ENCODE peak calls at places on chromosomes 7 and 10, in eight cellular contexts. J is psoas muscle, O is heart right ventricle, B is tibial artery, W is uterus, K is colonic mucosa, V is dorsolateral prefrontal cortex, M is spleen. E is an unnamed sample.

GRCh38 chr10:1570652-1571051 is 166.7 kb downstream of the ADARB2 start:
- DNase-seq in J (no peak), O (no peak), B (no peak), W (no peak), K (no peak), V (peak; percentile 17), M (peak; percentile 47), E (no peak)

GRCh38 chr10:123804716-123805115 is 86.9 kb downstream of the CPXM2 start:
- DNase-seq in J (no peak), O (no peak), B (no peak), W (no peak), K (no peak), V (no peak), M (no peak), E (no peak)

GRCh38 chr7:4727914-4728705 is 46.0 kb downstream of the FOXK1 start:
- DNase-seq in J (no peak), O (no peak), B (no peak), W (no peak), K (no peak), V (no peak), M (no peak), E (no peak)

GRCh38 chr10:11573497-11573896 is 38.0 kb downstream of the USP6NL start:
- DNase-seq in J (no peak), O (no peak), B (no peak), W (no peak), K (no peak), V (no peak), M (no peak), E (no peak)

GRCh38 chr10:114208351-114208750 is 29.2 kb downstream of the TDRD1 start:
- DNase-seq in J (no peak), O (no peak), B (no peak), W (no peak), K (no peak), V (no peak), M (no peak), E (no peak)

GRCh38 chr10:32056136-32057040 is at the start of gene KIF5B:
- DNase-seq in J (peak; percentile 95), O (peak; percentile 93), B (peak; percentile 81), W (peak; percentile 79), K (peak; percentile 88), V (peak; percentile 66), M (peak; percentile 96), E (peak; percentile 74)

GRCh38 chr10:114157912-114158311 is 16.1 kb downstream of the CCDC186 start:
- DNase-seq in J (no peak), O (no peak), B (no peak), W (no peak), K (no peak), V (no peak), M (no peak), E (no peak)

GRCh38 chr10:8402469-8403074 is 348.1 kb downstream of the GATA3 start:
- DNase-seq in J (no peak), O (no peak), B (no peak), W (no peak), K (no peak), V (no peak), M (no peak), E (peak; percentile 17)

GRCh38 chr7:130922206-130923112 is 188.5 kb upstream of the KLF14 start:
- DNase-seq in J (no peak), O (no peak), B (no peak), W (no peak), K (no peak), V (no peak), M (no peak), E (no peak)

GRCh38 chr10:15146366-15146765 is 22.1 kb downstream of the NMT2 start:
- DNase-seq in J (no peak), O (no peak), B (no peak), W (no peak), K (no peak), V (no peak), M (no peak), E (no peak)

GRCh38 chr10:86400705-86401587 is 34.4 kb upstream of the GRID1 start:
- DNase-seq in J (peak; percentile 77), O (peak; percentile 54), B (peak; percentile 45), W (peak; percentile 46), K (peak; percentile 52), V (peak; percentile 38), M (peak; percentile 89), E (peak; percentile 67)

GRCh38 chr7:149422914-149423285 is 38.0 kb downstream of the ZNF777 start:
- DNase-seq in J (no peak), O (peak; percentile 43), B (no peak), W (no peak), K (peak; percentile 26), V (no peak), M (peak; percentile 92), E (peak; percentile 28)

GRCh38 chr7:98294798-98295382 is 13.4 kb downstream of the BRI3 start:
- DNase-seq in J (peak; percentile 70), O (peak; percentile 48), B (no peak), W (no peak), K (peak; percentile 71), V (peak; percentile 45), M (no peak), E (no peak)

GRCh38 chr10:99329891-99330674 is 927 bp downstream of the CNNM1 start:
- DNase-seq in J (peak; percentile 46), O (peak; percentile 27), B (no peak), W (no peak), K (no peak), V (no peak), M (peak; percentile 73), E (no peak)

GRCh38 chr10:104327745-104328635 is 10.3 kb downstream of the ITPRIP start:
- DNase-seq in J (no peak), O (peak; percentile 66), B (no peak), W (no peak), K (no peak), V (peak; percentile 61), M (peak; percentile 79), E (no peak)
- TF ChIP-seq CTCF in J (no peak), O (no peak), B (no peak), W (no peak), K (no peak), V (no peak), M (no peak), E (no peak)

DNA sequence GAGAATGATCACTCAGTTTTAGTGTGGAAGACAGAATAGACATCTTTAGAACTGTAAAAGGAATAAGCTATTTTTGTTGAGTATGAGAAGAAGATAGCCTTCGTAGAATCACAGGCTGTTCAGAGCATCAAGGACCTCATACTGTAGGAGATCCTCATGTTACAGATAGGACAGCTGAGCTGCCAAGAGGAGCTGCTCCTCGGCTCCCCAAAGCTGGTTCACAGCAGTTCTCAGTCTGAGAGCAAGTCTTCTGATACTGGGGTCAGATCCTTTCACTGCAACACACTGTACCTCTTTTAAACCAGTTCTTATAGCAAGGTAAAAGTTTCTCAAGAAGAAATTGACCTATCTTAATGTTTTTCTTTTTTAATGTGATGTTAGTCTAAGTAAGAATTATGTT is 17.1 kb downstream of the CCNY start:
- DNase-seq in J (no peak), O (no peak), B (no peak), W (no peak), K (no peak), V (no peak), M (no peak), E (no peak)
- H3K27ac ChIP-seq in J (peak overlapping the region; percentile 53), O (no peak overlapping the region), B (no peak overlapping the region), W (no peak overlapping the region), K (no peak overlapping the region), V (no peak overlapping the region), M (no peak overlapping the region), E (no peak overlapping the region)

GRCh38 chr7:133543657-133544056 is 290.8 kb downstream of the EXOC4 start:
- DNase-seq in J (no peak), O (no peak), B (no peak), W (no peak), K (no peak), V (no peak), M (no peak), E (no peak)
- TF ChIP-seq CTCF in J (no peak), O (no peak), B (no peak), W (no peak), K (no peak), V (no peak), M (no peak), E (no peak)

GRCh38 chr7:31933481-31933880 is 136.7 kb downstream of the PDE1C start:
- DNase-seq in J (no peak), O (no peak), B (no peak), W (no peak), K (no peak), V (no peak), M (no peak), E (no peak)
- H3K27ac ChIP-seq in J (no peak overlapping the region), O (no peak overlapping the region), B (no peak overlapping the region), W (no peak overlapping the region), K (no peak overlapping the region), V (no peak overlapping the region), M (no peak overlapping the region), E (no peak overlapping the region)

GRCh38 chr10:128116851-128117615 is 9.2 kb downstream of the MKI67 start:
- DNase-seq in J (no peak), O (no peak), B (no peak), W (no peak), K (no peak), V (no peak), M (no peak), E (no peak)
- TF ChIP-seq CTCF in J (no peak), O (no peak), B (no peak), W (no peak), K (no peak), V (no peak), M (no peak), E (no peak)

GRCh38 chr10:80491251-80492102 is 37.4 kb downstream of the TSPAN14 start:
- DNase-seq in J (no peak), O (no peak), B (peak; percentile 60), W (no peak), K (no peak), V (no peak), M (peak; percentile 84), E (no peak)

GRCh38 chr10:80497187-80498038 is 40.3 kb upstream of the SH2D4B start:
- DNase-seq in J (peak; percentile 72), O (peak; percentile 71), B (peak; percentile 65), W (peak; percentile 69), K (peak; percentile 49), V (no peak), M (peak; percentile 88), E (no peak)

GRCh38 chr10:80496555-80497172 is 41.0 kb upstream of the SH2D4B start:
- DNase-seq in J (no peak), O (no peak), B (no peak), W (no peak), K (no peak), V (no peak), M (no peak), E (no peak)

GRCh38 chr10:80492875-80493413 is 38.8 kb downstream of the TSPAN14 start:
- DNase-seq in J (no peak), O (no peak), B (no peak), W (no peak), K (no peak), V (no peak), M (no peak), E (no peak)

DNA sequence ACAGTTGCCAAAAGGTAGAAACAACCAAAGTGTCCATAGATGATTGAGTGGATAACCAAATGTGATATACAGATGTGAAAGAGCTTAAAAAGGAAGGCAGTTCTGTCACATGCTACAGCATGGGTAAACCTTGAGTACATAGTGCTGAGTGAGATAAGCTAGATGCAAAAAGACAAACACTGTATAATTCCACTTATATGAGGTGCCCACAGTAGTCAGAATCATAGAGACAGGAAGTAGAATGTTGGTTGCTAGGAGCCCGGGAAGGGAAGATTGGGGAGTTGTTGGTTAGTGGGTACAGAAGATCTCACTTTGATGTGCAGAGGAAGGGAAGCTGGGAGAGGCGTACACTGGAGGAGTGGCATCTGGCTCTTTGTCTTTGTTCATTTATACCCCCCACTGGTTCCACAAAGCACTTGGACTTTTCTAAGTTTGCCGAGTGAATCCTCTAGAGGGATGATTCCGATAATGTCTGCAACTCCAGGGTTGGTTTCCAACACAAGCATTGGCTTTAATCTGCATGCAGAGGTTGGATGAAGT is 39.4 kb downstream of the TSPAN14 start:
- DNase-seq in J (no peak), O (no peak), B (no peak), W (no peak), K (no peak), V (no peak), M (no peak), E (no peak)
- H3K27ac ChIP-seq in J (peak overlapping the region; percentile 4), O (no peak overlapping the region), B (no peak overlapping the region), W (peak overlapping the region; percentile 9), K (no peak overlapping the region), V (peak overlapping the region; percentile 65), M (peak overlapping the region; percentile 62), E (peak overlapping the region; percentile 30)